ENCODE peak calls at places on chromosomes 7 and 10, in five cellular contexts. K is tibial artery, O is cardiac muscle cell, M is uterus, P is vagina. W is an unnamed sample.

GRCh38 chr10:71974489-71975011 is 10.4 kb downstream of the CHST3 start:
- DNase-seq in M (no peak), P (no peak), K (peak; percentile 86), O (no peak), W (no peak)

GRCh38 chr7:99106869-99107268 is 37.0 kb downstream of the SMURF1 start:
- DNase-seq in O (no peak), K (no peak), P (no peak), M (no peak), W (no peak)

GRCh38 chr10:123009105-123009805 is 449 bp downstream of the ACADSB start:
- DNase-seq in M (peak; percentile 17), K (no peak), O (peak; percentile 43), P (no peak), W (peak; percentile 74)

GRCh38 chr7:138204285-138204988 is 128.2 kb downstream of the AKR1D1 start:
- DNase-seq in O (no peak), P (no peak), K (no peak), M (no peak), W (no peak)

GRCh38 chr10:128052696-128053095 is 73.5 kb downstream of the MKI67 start:
- DNase-seq in M (no peak), O (no peak), K (no peak), P (no peak), W (no peak)

GRCh38 chr7:50828801-50829200 is 46.1 kb upstream of the GRB10 start:
- DNase-seq in P (no peak), K (no peak), M (no peak), O (no peak), W (no peak)

GRCh38 chr7:98968621-98969020 is 90.3 kb downstream of the TRRAP start:
- DNase-seq in K (no peak), M (no peak), P (no peak), O (no peak), W (no peak)

GRCh38 chr7:123746055-123746454 is 2.7 kb downstream of the WASL start:
- DNase-seq in K (no peak), P (no peak), M (no peak), O (no peak), W (no peak)

GRCh38 chr10:68423522-68423921 is 16.4 kb upstream of the RUFY2 start:
- DNase-seq in P (no peak), K (no peak), O (no peak), M (no peak), W (no peak)

GRCh38 chr7:112584290-112584689 is 103.5 kb downstream of the LSMEM1 start:
- DNase-seq in P (no peak), M (no peak), O (no peak), K (no peak), W (no peak)

GRCh38 chr7:140326116-140326928 is 72.0 kb downstream of the SLC37A3 start:
- DNase-seq in P (no peak), K (peak; percentile 82), M (peak; percentile 66), O (peak; percentile 74), W (no peak)

GRCh38 chr10:122044713-122045112 is 55.8 kb downstream of the TACC2 start:
- DNase-seq in O (peak; percentile 20), K (peak; percentile 73), P (no peak), M (peak; percentile 23), W (no peak)

GRCh38 chr7:128003179-128003578 is 28.1 kb downstream of the LRRC4 start:
- DNase-seq in O (no peak), M (no peak), K (no peak), P (no peak), W (no peak)

GRCh38 chr10:48880016-48880705 is 59.5 kb downstream of the LRRC18 start:
- DNase-seq in P (no peak), M (no peak), O (no peak), K (no peak), W (no peak)

GRCh38 chr7:127920787-127921438 is 110.3 kb downstream of the LRRC4 start:
- DNase-seq in M (no peak), K (no peak), O (no peak), P (no peak), W (no peak)

GRCh38 chr10:32167450-32167849 is 111.2 kb upstream of the KIF5B start:
- DNase-seq in O (no peak), P (no peak), K (no peak), M (no peak), W (no peak)

GRCh38 chr7:1197997-1198632 is 34.6 kb upstream of the UNCX start:
- DNase-seq in O (no peak), P (no peak), K (no peak), M (no peak), W (no peak)

DNA sequence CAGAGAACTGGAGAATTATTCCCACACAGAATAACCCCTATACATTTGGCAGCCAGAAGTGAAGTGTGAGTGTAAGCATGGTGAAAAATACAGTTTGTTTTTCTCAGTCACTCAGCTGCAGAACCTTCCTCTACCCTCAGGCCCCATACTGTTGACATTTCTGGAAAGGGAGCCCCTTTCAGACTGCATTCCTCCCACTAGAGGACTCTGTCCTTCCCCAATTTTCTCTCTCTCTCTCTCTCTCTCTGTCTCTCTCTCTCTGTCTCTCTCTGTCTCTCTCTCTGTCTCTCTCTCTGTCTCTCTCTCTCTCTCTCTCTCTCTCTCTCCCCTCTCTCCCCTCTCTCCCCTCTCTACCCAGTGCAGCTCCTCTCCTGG is 86.8 kb upstream of the STEAP1B start:
- DNase-seq in P (no peak), O (peak; percentile 67), K (no peak), M (no peak), W (no peak)
- TF ChIP-seq CTCF in P (peak; percentile 18), O (peak; percentile 65), K (peak; percentile 15), M (no peak), W (no peak)

DNA sequence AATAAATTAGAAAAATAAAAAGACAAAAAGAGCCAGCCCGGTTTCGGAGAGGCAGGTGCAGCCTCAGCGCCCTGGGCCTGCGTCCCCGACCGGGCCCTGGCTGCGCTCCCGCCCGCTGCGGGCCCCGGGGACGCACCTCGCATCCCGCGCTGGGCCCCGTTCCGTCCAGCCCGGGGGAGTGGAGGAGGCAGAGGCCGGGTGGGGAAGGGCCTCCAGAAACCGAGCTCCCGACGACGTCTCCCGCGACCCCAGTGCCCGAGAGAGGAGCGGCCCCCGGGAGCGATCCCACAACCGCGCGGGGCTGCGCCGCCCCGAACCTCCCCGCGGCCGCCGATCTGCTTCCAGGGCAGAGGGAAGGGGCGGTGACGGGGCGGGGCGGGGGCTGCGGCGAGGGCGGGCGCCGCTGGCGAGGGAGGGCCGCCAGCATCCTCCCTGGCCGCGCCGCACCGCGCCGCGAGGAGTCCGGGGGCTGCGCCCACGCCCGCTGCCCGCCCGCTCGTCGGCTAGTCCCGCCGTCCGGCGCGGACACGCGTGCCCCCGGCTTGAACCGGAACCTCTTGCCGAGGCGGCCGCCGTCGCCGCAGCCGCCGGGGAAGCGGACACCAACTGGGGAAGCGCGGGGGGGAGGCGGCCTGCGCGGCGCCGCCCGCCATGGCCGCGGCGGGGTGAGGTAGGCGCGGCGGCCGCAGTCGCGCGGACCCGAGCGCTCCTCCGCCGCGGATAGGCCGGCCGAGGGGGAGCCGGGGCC is at the start of gene CCNY:
- DNase-seq in K (peak; percentile 85), P (no peak), M (peak; percentile 77), O (peak; percentile 82), W (peak; percentile 77)
- H3K27ac ChIP-seq in K (peak within 1 kb of the TSS; percentile 94), P (peak within 1 kb of the TSS; percentile 93), M (peak within 1 kb of the TSS; percentile 85), O (peak within 1 kb of the TSS; percentile 90), W (peak within 1 kb of the TSS; percentile 72)

DNA sequence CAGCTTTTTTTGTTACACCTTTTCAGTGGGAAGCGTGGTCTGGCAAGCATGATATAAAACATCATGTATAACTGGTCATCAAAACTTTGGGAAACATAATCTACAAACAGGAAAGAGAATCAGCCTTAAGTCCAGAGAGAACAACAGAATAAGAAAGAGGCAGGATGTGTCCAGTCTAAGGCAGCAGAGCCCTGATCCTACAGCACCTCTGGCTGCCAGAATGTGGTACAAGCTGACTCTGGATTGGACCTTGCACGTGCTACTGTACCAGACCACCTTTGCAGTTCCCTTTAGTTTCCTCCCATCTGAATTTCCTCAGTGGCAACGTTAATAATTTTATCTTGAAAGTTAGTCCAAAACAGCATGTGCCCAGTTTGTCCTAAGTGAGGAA is 824.6 kb upstream of the IGFBP3 start:
- DNase-seq in P (no peak), K (no peak), M (no peak), O (no peak), W (no peak)
- TF ChIP-seq CTCF in P (no peak), K (no peak), M (no peak), O (peak; percentile 33), W (no peak)

GRCh38 chr7:151271699-151272355 is 23.3 kb upstream of the SMARCD3 start:
- DNase-seq in P (no peak), K (peak; percentile 84), M (peak; percentile 54), O (no peak), W (no peak)
- H3K27ac ChIP-seq in P (peak overlapping the region; percentile 36), K (peak overlapping the region; percentile 31), M (peak overlapping the region; percentile 41), O (no peak overlapping the region), W (no peak overlapping the region)

GRCh38 chr10:33559105-33559504 is 224.6 kb upstream of the NRP1 start:
- DNase-seq in M (peak; percentile 33), K (no peak), P (no peak), O (no peak), W (no peak)
- TF ChIP-seq CTCF in M (no peak), K (no peak), P (no peak), O (peak; percentile 12), W (no peak)

GRCh38 chr10:102675151-102675886 is 31.0 kb downstream of the TRIM8 start:
- DNase-seq in M (no peak), O (peak; percentile 55), P (no peak), K (peak; percentile 63), W (no peak)

GRCh38 chr10:102673235-102673634 is 29.0 kb downstream of the TRIM8 start:
- DNase-seq in O (no peak), K (peak; percentile 63), M (no peak), P (no peak), W (no peak)

GRCh38 chr10:102674566-102674965 is 30.3 kb downstream of the TRIM8 start:
- DNase-seq in O (no peak), M (no peak), P (no peak), K (no peak), W (no peak)

GRCh38 chr10:102672822-102673200 is 28.5 kb downstream of the TRIM8 start:
- DNase-seq in K (peak; percentile 64), O (no peak), M (no peak), P (no peak), W (no peak)

DNA sequence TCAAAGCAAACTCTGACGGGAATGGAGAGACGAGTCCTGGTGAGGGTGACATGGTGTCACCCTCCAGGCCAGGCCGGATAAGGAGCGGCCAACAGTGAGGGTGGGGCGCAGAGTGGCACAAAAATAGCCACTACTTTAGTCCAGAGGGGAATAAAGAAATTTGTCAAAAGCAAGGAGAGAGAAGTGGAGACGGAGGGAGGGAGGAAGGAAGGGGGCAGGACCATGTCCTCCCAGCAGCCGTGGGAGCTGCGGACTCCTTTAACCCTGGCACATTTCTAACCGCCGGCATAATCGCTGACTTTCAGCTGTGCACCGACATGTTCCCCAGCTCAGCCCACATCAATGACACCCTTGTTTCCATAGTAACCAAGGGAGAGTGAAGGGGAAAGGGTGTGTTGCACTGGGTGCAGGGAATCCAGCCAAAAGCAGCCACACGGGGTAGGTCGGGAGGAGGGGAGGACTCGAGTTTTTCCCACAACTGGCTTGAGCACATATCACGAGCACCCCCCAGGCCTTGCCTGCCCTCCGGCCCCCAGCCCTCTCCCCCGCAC is 29.8 kb downstream of the TRIM8 start:
- DNase-seq in O (peak; percentile 75), M (peak; percentile 58), P (no peak), K (peak; percentile 90), W (peak; percentile 89)
- H3K27ac ChIP-seq in O (peak overlapping the region; percentile 89), M (peak overlapping the region; percentile 67), P (peak overlapping the region; percentile 71), K (peak overlapping the region; percentile 90), W (peak overlapping the region; percentile 94)

GRCh38 chr7:115748123-115748738 is 282.3 kb downstream of the TFEC start:
- DNase-seq in K (no peak), O (no peak), P (no peak), M (no peak), W (no peak)
- TF ChIP-seq CTCF in K (no peak), O (peak; percentile 13), P (no peak), M (no peak), W (no peak)

W was measured in coronary artery.